ENCODE peak calls at places on chromosomes 1 and 21, in ten cellular contexts. U, E, C, L, S, X, H, Y, P and J are unnamed samples.

GRCh38 chr1:35505911-35506798 is 51.0 kb downstream of the KIAA0319L start:
- DNase-seq in H (peak; percentile 89), S (peak; percentile 56), P (no peak), C (no peak), X (no peak), Y (peak; percentile 69), U (no peak), E (peak; percentile 27), L (peak; percentile 4), J (peak; percentile 72)

GRCh38 chr1:178388398-178389161 is 108.2 kb downstream of the CLEC20A start:
- DNase-seq in L (no peak), P (no peak), X (no peak), C (no peak), S (no peak), Y (no peak), H (no peak), E (no peak), U (no peak), J (no peak)

GRCh38 chr1:156086256-156086662 is 4.0 kb upstream of the MEX3A start:
- DNase-seq in U (no peak), H (no peak), S (no peak), C (no peak), E (no peak), X (no peak), P (no peak), L (no peak), Y (no peak), J (peak; percentile 55)

GRCh38 chr1:24558902-24559791 is 3.3 kb downstream of the NCMAP start:
- DNase-seq in Y (no peak), E (no peak), S (peak; percentile 29), X (no peak), L (peak; percentile 88), P (peak; percentile 53), H (peak; percentile 74), C (no peak), U (peak; percentile 55), J (peak; percentile 89)

GRCh38 chr1:97461782-97462181 is 459.1 kb downstream of the DPYD start:
- DNase-seq in Y (no peak), S (no peak), E (no peak), L (no peak), U (no peak), C (peak; percentile 39), P (no peak), X (no peak), H (no peak), J (no peak)

GRCh38 chr1:226457307-226457712 is 49.4 kb upstream of the PARP1 start:
- DNase-seq in P (no peak), X (no peak), E (peak; percentile 20), U (no peak), H (no peak), L (no peak), C (no peak), S (no peak), Y (no peak), J (no peak)

GRCh38 chr1:67211589-67212563 is 45.6 kb downstream of the IL23R start:
- DNase-seq in X (peak; percentile 12), S (peak; percentile 46), L (no peak), U (no peak), E (no peak), Y (no peak), H (peak; percentile 20), C (peak; percentile 31), P (no peak), J (no peak)

GRCh38 chr1:245160288-245160687 is 5.5 kb downstream of the KIF26B start:
- DNase-seq in S (no peak), E (no peak), X (no peak), C (no peak), P (no peak), Y (no peak), U (no peak), L (no peak), H (no peak), J (no peak)

GRCh38 chr1:98001764-98002163 is 80.9 kb upstream of the DPYD start:
- DNase-seq in X (no peak), Y (no peak), E (no peak), C (no peak), S (no peak), P (no peak), L (no peak), U (no peak), H (no peak), J (no peak)

GRCh38 chr1:248404024-248404423 is 1.2 kb downstream of the OR2T1 start:
- DNase-seq in S (peak; percentile 11), X (no peak), P (no peak), H (peak; percentile 21), Y (no peak), U (no peak), C (no peak), L (no peak), E (no peak), J (no peak)

GRCh38 chr1:242239394-242239793 is 240.5 kb upstream of the MAP1LC3C start:
- DNase-seq in L (no peak), C (no peak), H (no peak), P (no peak), U (no peak), Y (no peak), E (no peak), X (no peak), S (peak; percentile 53), J (no peak)

GRCh38 chr1:1630191-1630964 is 1.6 kb upstream of the MMP23B start:
- DNase-seq in X (no peak), Y (no peak), C (peak; percentile 60), H (no peak), U (peak; percentile 75), E (peak; percentile 90), P (peak; percentile 75), S (peak; percentile 80), L (no peak), J (peak; percentile 85)

GRCh38 chr1:192224386-192224785 is 66.1 kb downstream of the RGS18 start:
- DNase-seq in U (no peak), L (no peak), C (no peak), Y (no peak), S (no peak), H (no peak), E (no peak), X (no peak), P (no peak), J (no peak)

GRCh38 chr21:42343963-42344510 is 6.8 kb downstream of the TFF2 start:
- DNase-seq in H (no peak), Y (no peak), L (no peak), X (no peak), C (no peak), P (no peak), E (no peak), S (no peak), U (no peak), J (no peak)

GRCh38 chr1:238443687-238444086 is 553.0 kb upstream of the ZP4 start:
- DNase-seq in X (no peak), Y (no peak), U (no peak), H (no peak), C (no peak), P (no peak), S (no peak), E (no peak), L (no peak), J (no peak)

GRCh38 chr1:211511947-211512346 is 20.0 kb upstream of the RD3 start:
- DNase-seq in C (no peak), S (peak; percentile 85), E (no peak), Y (peak; percentile 37), P (no peak), X (no peak), U (no peak), H (peak; percentile 76), L (no peak), J (no peak)

GRCh38 chr1:24853656-24854055 is 76.4 kb downstream of the RUNX3 start:
- DNase-seq in C (no peak), H (no peak), E (no peak), X (no peak), S (no peak), P (no peak), U (no peak), L (no peak), Y (no peak), J (no peak)

GRCh38 chr1:58082596-58082995 is 463.9 kb downstream of the OMA1 start:
- DNase-seq in X (no peak), E (no peak), C (no peak), Y (no peak), S (no peak), L (no peak), H (no peak), P (no peak), U (no peak), J (no peak)

GRCh38 chr1:43316738-43317520 is 16.1 kb downstream of the TIE1 start:
- DNase-seq in E (no peak), S (no peak), Y (no peak), H (no peak), U (no peak), L (no peak), C (no peak), X (no peak), P (no peak), J (no peak)

GRCh38 chr1:153777648-153778047 is 2.4 kb downstream of the SLC27A3 start:
- DNase-seq in L (no peak), H (no peak), X (no peak), C (no peak), S (no peak), E (no peak), Y (no peak), U (no peak), P (peak; percentile 41), J (no peak)